ENCODE peak calls at places on chromosome 15, in ten cellular contexts. One of them, this sample, is unnamed.

GRCh38 chr15:50880651-50881114 is 27.8 kb upstream of the AP4E1 start:
- DNase-seq in mesothelial cell of epicardium: no peak
- DNase-seq in WTC11: no peak
- DNase-seq in stimulated activated CD8-positive, alpha-beta memory T cell treated with anti-CD3 and anti-CD28 coated beads, Interleukin-4, amount 100 ng/mL, for 48 hours: no peak
- DNase-seq in endothelial cell: no peak
- DNase-seq in A172: no peak
- DNase-seq in activated CD8-positive, alpha-beta memory T cell treated with anti-CD3 and anti-CD28 coated beads, Interleukin-2, amount 50 U/mL, for 4 hours: no peak
- DNase-seq in retinal pigment epithelial cell: no peak
- DNase-seq in Right ventricle myocardium superior: no peak
- DNase-seq in left colon: no peak
- DNase-seq in this sample: peak; percentile 76

GRCh38 chr15:92375057-92375456 is 18.6 kb upstream of the ST8SIA2 start:
- DNase-seq in endothelial cell: no peak
- DNase-seq in left colon: no peak
- DNase-seq in retinal pigment epithelial cell: no peak
- DNase-seq in Right ventricle myocardium superior: no peak
- DNase-seq in A172: no peak
- DNase-seq in WTC11: no peak
- DNase-seq in stimulated activated CD8-positive, alpha-beta memory T cell treated with anti-CD3 and anti-CD28 coated beads, Interleukin-4, amount 100 ng/mL, for 48 hours: no peak
- DNase-seq in mesothelial cell of epicardium: no peak
- DNase-seq in activated CD8-positive, alpha-beta memory T cell treated with anti-CD3 and anti-CD28 coated beads, Interleukin-2, amount 50 U/mL, for 4 hours: no peak
- DNase-seq in this sample: no peak

GRCh38 chr15:61989698-61990097 is 70.5 kb downstream of the VPS13C start:
- DNase-seq in left colon: no peak
- DNase-seq in stimulated activated CD8-positive, alpha-beta memory T cell treated with anti-CD3 and anti-CD28 coated beads, Interleukin-4, amount 100 ng/mL, for 48 hours: no peak
- DNase-seq in Right ventricle myocardium superior: no peak
- DNase-seq in activated CD8-positive, alpha-beta memory T cell treated with anti-CD3 and anti-CD28 coated beads, Interleukin-2, amount 50 U/mL, for 4 hours: no peak
- DNase-seq in retinal pigment epithelial cell: no peak
- DNase-seq in WTC11: no peak
- DNase-seq in mesothelial cell of epicardium: no peak
- DNase-seq in A172: no peak
- DNase-seq in endothelial cell: no peak
- DNase-seq in this sample: no peak

GRCh38 chr15:28955160-28955502 is 69.4 kb downstream of the APBA2 start:
- DNase-seq in endothelial cell: no peak
- DNase-seq in WTC11: no peak
- DNase-seq in activated CD8-positive, alpha-beta memory T cell treated with anti-CD3 and anti-CD28 coated beads, Interleukin-2, amount 50 U/mL, for 4 hours: no peak
- DNase-seq in stimulated activated CD8-positive, alpha-beta memory T cell treated with anti-CD3 and anti-CD28 coated beads, Interleukin-4, amount 100 ng/mL, for 48 hours: no peak
- DNase-seq in Right ventricle myocardium superior: no peak
- DNase-seq in A172: peak; percentile 60
- DNase-seq in mesothelial cell of epicardium: no peak
- DNase-seq in left colon: no peak
- DNase-seq in retinal pigment epithelial cell: no peak
- DNase-seq in this sample: peak; percentile 13

GRCh38 chr15:72184165-72184811 is 13.3 kb downstream of the GRAMD2A start:
- DNase-seq in stimulated activated CD8-positive, alpha-beta memory T cell treated with anti-CD3 and anti-CD28 coated beads, Interleukin-4, amount 100 ng/mL, for 48 hours: no peak
- DNase-seq in Right ventricle myocardium superior: no peak
- DNase-seq in left colon: no peak
- DNase-seq in endothelial cell: peak; percentile 45
- DNase-seq in activated CD8-positive, alpha-beta memory T cell treated with anti-CD3 and anti-CD28 coated beads, Interleukin-2, amount 50 U/mL, for 4 hours: no peak
- DNase-seq in mesothelial cell of epicardium: no peak
- DNase-seq in retinal pigment epithelial cell: peak; percentile 52
- DNase-seq in WTC11: peak; percentile 67
- DNase-seq in A172: peak; percentile 59
- DNase-seq in this sample: peak; percentile 79

GRCh38 chr15:66825139-66825538 is 123.1 kb downstream of the SMAD6 start:
- DNase-seq in stimulated activated CD8-positive, alpha-beta memory T cell treated with anti-CD3 and anti-CD28 coated beads, Interleukin-4, amount 100 ng/mL, for 48 hours: no peak
- DNase-seq in activated CD8-positive, alpha-beta memory T cell treated with anti-CD3 and anti-CD28 coated beads, Interleukin-2, amount 50 U/mL, for 4 hours: no peak
- DNase-seq in WTC11: no peak
- DNase-seq in endothelial cell: no peak
- DNase-seq in Right ventricle myocardium superior: no peak
- DNase-seq in retinal pigment epithelial cell: no peak
- DNase-seq in mesothelial cell of epicardium: no peak
- DNase-seq in A172: no peak
- DNase-seq in left colon: no peak
- DNase-seq in this sample: no peak

GRCh38 chr15:68730491-68731317 is 90.0 kb downstream of the ANP32A start:
- DNase-seq in A172: peak; percentile 16
- DNase-seq in retinal pigment epithelial cell: no peak
- DNase-seq in stimulated activated CD8-positive, alpha-beta memory T cell treated with anti-CD3 and anti-CD28 coated beads, Interleukin-4, amount 100 ng/mL, for 48 hours: no peak
- DNase-seq in activated CD8-positive, alpha-beta memory T cell treated with anti-CD3 and anti-CD28 coated beads, Interleukin-2, amount 50 U/mL, for 4 hours: peak; percentile 27
- DNase-seq in left colon: peak; percentile 46
- DNase-seq in WTC11: peak; percentile 39
- DNase-seq in mesothelial cell of epicardium: no peak
- DNase-seq in endothelial cell: peak; percentile 47
- DNase-seq in Right ventricle myocardium superior: peak; percentile 56
- DNase-seq in this sample: peak; percentile 24

GRCh38 chr15:69798481-69799315 is 299.0 kb downstream of the TLE3 start:
- DNase-seq in retinal pigment epithelial cell: no peak
- DNase-seq in stimulated activated CD8-positive, alpha-beta memory T cell treated with anti-CD3 and anti-CD28 coated beads, Interleukin-4, amount 100 ng/mL, for 48 hours: peak; percentile 12
- DNase-seq in A172: no peak
- DNase-seq in endothelial cell: peak; percentile 9
- DNase-seq in mesothelial cell of epicardium: no peak
- DNase-seq in Right ventricle myocardium superior: no peak
- DNase-seq in left colon: no peak
- DNase-seq in WTC11: no peak
- DNase-seq in activated CD8-positive, alpha-beta memory T cell treated with anti-CD3 and anti-CD28 coated beads, Interleukin-2, amount 50 U/mL, for 4 hours: no peak
- DNase-seq in this sample: no peak

GRCh38 chr15:45469429-45469828 is 53.1 kb downstream of the SLC30A4 start:
- DNase-seq in Right ventricle myocardium superior: no peak
- DNase-seq in stimulated activated CD8-positive, alpha-beta memory T cell treated with anti-CD3 and anti-CD28 coated beads, Interleukin-4, amount 100 ng/mL, for 48 hours: no peak
- DNase-seq in retinal pigment epithelial cell: no peak
- DNase-seq in endothelial cell: no peak
- DNase-seq in WTC11: no peak
- DNase-seq in A172: no peak
- DNase-seq in activated CD8-positive, alpha-beta memory T cell treated with anti-CD3 and anti-CD28 coated beads, Interleukin-2, amount 50 U/mL, for 4 hours: no peak
- DNase-seq in left colon: no peak
- DNase-seq in mesothelial cell of epicardium: no peak
- DNase-seq in this sample: no peak

GRCh38 chr15:63121382-63122001 is at the start of gene LACTB:
- DNase-seq in left colon: peak; percentile 91
- DNase-seq in stimulated activated CD8-positive, alpha-beta memory T cell treated with anti-CD3 and anti-CD28 coated beads, Interleukin-4, amount 100 ng/mL, for 48 hours: peak; percentile 84
- DNase-seq in Right ventricle myocardium superior: peak; percentile 92
- DNase-seq in activated CD8-positive, alpha-beta memory T cell treated with anti-CD3 and anti-CD28 coated beads, Interleukin-2, amount 50 U/mL, for 4 hours: peak; percentile 78
- DNase-seq in retinal pigment epithelial cell: peak; percentile 70
- DNase-seq in A172: peak; percentile 81
- DNase-seq in endothelial cell: peak; percentile 84
- DNase-seq in mesothelial cell of epicardium: peak; percentile 71
- DNase-seq in WTC11: peak; percentile 85
- DNase-seq in this sample: peak; percentile 95

GRCh38 chr15:55768670-55769185 is 25.8 kb upstream of the PRTG start:
- DNase-seq in endothelial cell: no peak
- DNase-seq in stimulated activated CD8-positive, alpha-beta memory T cell treated with anti-CD3 and anti-CD28 coated beads, Interleukin-4, amount 100 ng/mL, for 48 hours: no peak
- DNase-seq in WTC11: no peak
- DNase-seq in left colon: no peak
- DNase-seq in Right ventricle myocardium superior: no peak
- DNase-seq in activated CD8-positive, alpha-beta memory T cell treated with anti-CD3 and anti-CD28 coated beads, Interleukin-2, amount 50 U/mL, for 4 hours: no peak
- DNase-seq in A172: no peak
- DNase-seq in retinal pigment epithelial cell: no peak
- DNase-seq in mesothelial cell of epicardium: no peak
- DNase-seq in this sample: no peak

GRCh38 chr15:89364341-89364740 is 29.7 kb upstream of the POLG start:
- DNase-seq in left colon: no peak
- DNase-seq in mesothelial cell of epicardium: no peak
- DNase-seq in Right ventricle myocardium superior: no peak
- DNase-seq in A172: no peak
- DNase-seq in stimulated activated CD8-positive, alpha-beta memory T cell treated with anti-CD3 and anti-CD28 coated beads, Interleukin-4, amount 100 ng/mL, for 48 hours: no peak
- DNase-seq in activated CD8-positive, alpha-beta memory T cell treated with anti-CD3 and anti-CD28 coated beads, Interleukin-2, amount 50 U/mL, for 4 hours: no peak
- DNase-seq in retinal pigment epithelial cell: no peak
- DNase-seq in WTC11: no peak
- DNase-seq in endothelial cell: no peak
- DNase-seq in this sample: no peak

GRCh38 chr15:32888221-32888761 is 170.5 kb downstream of the GREM1 start:
- DNase-seq in stimulated activated CD8-positive, alpha-beta memory T cell treated with anti-CD3 and anti-CD28 coated beads, Interleukin-4, amount 100 ng/mL, for 48 hours: no peak
- DNase-seq in mesothelial cell of epicardium: no peak
- DNase-seq in endothelial cell: no peak
- DNase-seq in WTC11: no peak
- DNase-seq in A172: no peak
- DNase-seq in activated CD8-positive, alpha-beta memory T cell treated with anti-CD3 and anti-CD28 coated beads, Interleukin-2, amount 50 U/mL, for 4 hours: no peak
- DNase-seq in left colon: no peak
- DNase-seq in retinal pigment epithelial cell: no peak
- DNase-seq in Right ventricle myocardium superior: no peak
- DNase-seq in this sample: no peak

GRCh38 chr15:44087578-44088190 is 107.4 kb downstream of the FRMD5 start:
- DNase-seq in endothelial cell: no peak
- DNase-seq in Right ventricle myocardium superior: no peak
- DNase-seq in A172: peak; percentile 83
- DNase-seq in mesothelial cell of epicardium: no peak
- DNase-seq in WTC11: no peak
- DNase-seq in retinal pigment epithelial cell: peak; percentile 54
- DNase-seq in activated CD8-positive, alpha-beta memory T cell treated with anti-CD3 and anti-CD28 coated beads, Interleukin-2, amount 50 U/mL, for 4 hours: no peak
- DNase-seq in left colon: no peak
- DNase-seq in stimulated activated CD8-positive, alpha-beta memory T cell treated with anti-CD3 and anti-CD28 coated beads, Interleukin-4, amount 100 ng/mL, for 48 hours: no peak
- DNase-seq in this sample: peak; percentile 13